ENCODE peak calls at places on chromosomes 3 and 15, in ten cellular contexts. U is spleen, N is psoas muscle, Z is pancreas, M is fibroblast of lung, Y is suprapubic skin, P is progenitor cell of endocrine pancreas, I is MM.1S, S is lower leg skin, T is colonic mucosa. F is an unnamed sample.

GRCh38 chr15:76328106-76328696 is 8.4 kb upstream of the ISL2 start:
- DNase-seq in T (no peak), Y (no peak), M (no peak), P (no peak), Z (no peak), S (no peak), I (no peak), U (no peak), N (no peak), F (peak)

GRCh38 chr3:47096955-47097354 is 67.0 kb downstream of the SETD2 start:
- DNase-seq in U (no peak), S (no peak), I (no peak), M (peak), T (no peak), N (no peak), P (no peak), Y (no peak), Z (no peak), F (no peak)

GRCh38 chr3:51063074-51063473 is 322.0 kb upstream of the MANF start:
- DNase-seq in U (no peak), S (no peak), N (peak), Z (no peak), M (no peak), Y (no peak), P (no peak), T (no peak), I (no peak), F (no peak)

GRCh38 chr3:128345195-128345594 is 121.5 kb downstream of the DNAJB8 start:
- DNase-seq in U (peak), P (no peak), T (no peak), S (no peak), M (no peak), Z (no peak), N (no peak), Y (no peak), I (no peak), F (no peak)

GRCh38 chr3:158847885-158848284 is 46.0 kb downstream of the MFSD1 start:
- DNase-seq in P (no peak), I (no peak), M (no peak), T (no peak), Z (no peak), U (no peak), Y (no peak), S (no peak), N (no peak), F (no peak)

GRCh38 chr3:60504827-60505457 is 746.3 kb downstream of the FHIT start:
- DNase-seq in Y (no peak), U (no peak), P (no peak), S (no peak), M (no peak), Z (no peak), T (no peak), I (no peak), N (no peak), F (no peak)

GRCh38 chr15:47870956-47871625 is 153.8 kb downstream of the SEMA6D start:
- DNase-seq in U (no peak), I (no peak), Y (no peak), P (no peak), T (no peak), S (no peak), N (no peak), M (peak), Z (no peak), F (no peak)

GRCh38 chr3:124300416-124300815 is 308.5 kb upstream of the ROPN1 start:
- DNase-seq in I (no peak), M (no peak), U (no peak), Z (no peak), S (no peak), N (no peak), Y (no peak), T (no peak), P (no peak), F (no peak)

GRCh38 chr15:41870689-41871081 is 23.2 kb downstream of the SPTBN5 start:
- DNase-seq in U (no peak), Y (no peak), N (no peak), I (no peak), T (no peak), P (no peak), S (no peak), M (peak), Z (no peak), F (no peak)

GRCh38 chr3:193563999-193564398 is 9.3 kb upstream of the ATP13A4 start:
- DNase-seq in P (no peak), S (no peak), Y (no peak), U (no peak), Z (peak), M (no peak), N (no peak), I (peak), T (peak), F (no peak)
- TF ChIP-seq CTCF in P (peak), S (no peak), Y (no peak), U (no peak), Z (peak), M (no peak), N (no peak), I (peak), T (peak), F (no peak)

DNA sequence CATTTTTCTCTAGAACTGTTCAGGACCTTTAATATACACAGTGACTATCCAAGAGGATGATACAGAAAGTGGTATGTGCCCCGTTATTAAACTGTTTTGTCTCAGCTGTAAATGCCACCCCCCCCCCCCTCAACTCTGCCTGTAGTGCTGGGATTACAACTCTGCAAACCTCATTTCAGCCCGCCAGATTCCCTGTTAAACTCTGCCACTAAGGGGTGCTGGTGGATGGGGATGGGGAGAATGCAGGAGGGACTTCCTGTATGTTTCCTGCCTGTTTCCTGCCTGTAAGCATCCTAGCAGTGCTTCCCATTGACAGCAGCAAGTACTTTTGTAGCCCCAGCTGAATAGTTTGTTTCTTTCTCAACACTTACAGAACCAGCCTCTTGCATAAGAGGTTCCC is 301.7 kb upstream of the RORA start:
- DNase-seq in Z (no peak), I (no peak), S (no peak), Y (no peak), N (no peak), U (no peak), P (no peak), M (peak), T (no peak), F (no peak)
- TF ChIP-seq CTCF in Z (no peak), I (no peak), S (no peak), Y (no peak), N (no peak), U (no peak), P (no peak), M (peak), T (no peak), F (no peak)

DNA sequence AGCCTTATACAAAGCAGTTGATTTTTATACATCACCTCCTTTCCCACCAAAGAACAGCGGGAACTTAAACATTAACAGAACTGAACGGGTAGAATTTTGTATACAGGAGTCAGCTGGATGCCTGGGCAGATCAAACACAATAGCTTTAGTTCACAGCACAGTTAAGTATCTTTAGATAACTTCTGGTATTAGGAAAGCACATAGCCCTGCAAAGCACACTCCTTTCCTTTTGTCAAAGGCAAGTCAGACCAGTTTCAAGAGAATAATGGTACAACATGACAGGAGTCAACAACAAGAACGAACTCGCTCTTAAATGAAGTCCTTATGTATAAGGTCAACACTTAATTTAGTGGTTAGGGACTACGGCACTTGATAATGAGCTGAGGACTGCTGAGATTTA is 26.3 kb downstream of the ABCC5 start:
- DNase-seq in M (no peak), S (no peak), T (no peak), Z (no peak), I (no peak), Y (no peak), P (no peak), N (no peak), U (no peak), F (no peak)
- TF ChIP-seq CTCF in M (no peak), S (no peak), T (no peak), Z (no peak), I (no peak), Y (no peak), P (no peak), N (no peak), U (no peak), F (no peak)

DNA sequence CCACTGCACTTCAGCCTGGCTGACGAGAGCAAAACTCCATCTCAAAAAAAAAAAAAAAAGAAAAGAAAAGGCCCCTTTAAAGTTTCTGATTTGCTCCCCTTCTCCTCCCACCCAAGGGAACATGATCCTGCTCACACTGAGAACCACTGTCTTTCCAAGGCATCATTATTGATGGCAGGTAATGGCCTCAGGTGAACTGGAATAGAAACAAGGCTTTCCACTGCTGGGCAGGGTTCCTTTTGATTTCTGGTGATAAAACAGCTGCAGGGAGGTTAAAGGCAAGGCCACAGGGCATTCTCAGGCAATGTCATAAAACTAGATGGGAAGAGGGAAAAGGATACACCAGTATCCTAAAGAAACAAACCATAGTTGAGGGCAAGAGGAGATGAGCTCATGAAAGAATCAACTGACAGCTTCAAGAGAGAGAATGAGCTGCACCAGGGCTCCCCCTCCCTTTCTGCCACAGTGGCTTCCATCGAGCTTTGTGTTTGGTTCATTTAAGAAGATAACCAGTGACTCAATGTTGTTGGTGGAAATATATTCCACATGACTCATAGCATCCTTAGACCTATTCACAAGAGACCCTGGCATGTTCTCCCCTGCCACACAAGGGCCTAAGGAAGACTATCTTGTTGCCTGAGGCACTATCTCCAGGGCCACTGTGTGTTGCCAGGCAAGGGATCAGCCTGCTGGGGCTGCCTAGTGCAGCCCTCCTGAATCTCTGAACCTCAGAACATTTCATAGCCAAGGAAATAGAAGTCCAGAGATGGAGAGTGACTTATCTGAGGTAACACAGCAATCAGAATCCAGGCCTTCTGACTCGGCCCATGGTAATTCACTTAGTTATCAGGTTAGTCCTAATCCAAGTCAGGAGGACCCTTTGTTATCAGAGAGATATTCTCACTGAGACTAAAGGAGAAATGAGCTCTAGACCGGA is 86.5 kb downstream of the WDR76 start:
- DNase-seq in Y (no peak), N (no peak), M (peak), U (no peak), P (no peak), I (no peak), Z (no peak), S (peak), T (no peak), F (no peak)
- TF ChIP-seq CTCF in Y (no peak), N (no peak), M (no peak), U (no peak), P (no peak), I (no peak), Z (no peak), S (no peak), T (no peak), F (no peak)

DNA sequence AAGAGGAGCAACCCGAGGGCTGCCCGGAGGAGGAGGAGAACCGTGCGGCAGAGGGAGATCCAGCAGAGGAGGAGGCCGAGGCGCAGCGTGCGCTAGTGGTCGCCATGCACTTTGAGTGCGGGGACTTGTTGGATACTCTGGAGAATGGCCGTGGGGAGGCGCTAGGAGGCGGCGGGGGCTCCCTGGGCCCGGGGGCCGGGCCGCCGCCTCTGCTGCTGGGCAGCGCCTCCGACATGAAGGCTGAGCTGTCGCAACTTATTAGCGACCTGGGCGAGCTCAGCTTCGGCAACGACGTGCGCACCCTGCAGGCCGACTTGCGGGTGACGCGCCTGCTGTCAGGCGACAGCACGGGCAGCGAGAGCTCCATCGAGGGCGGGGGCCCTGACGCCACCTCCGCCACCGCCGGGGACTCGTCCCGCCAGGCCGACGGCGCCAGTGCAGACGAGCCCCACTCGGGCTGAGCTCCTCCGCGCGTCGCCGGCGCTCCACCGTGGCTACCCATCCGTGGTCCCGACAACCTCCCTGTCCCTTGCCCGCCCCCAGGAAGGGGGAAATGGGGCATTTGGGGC is 2.0 kb downstream of the FAM43A start:
- DNase-seq in I (peak), U (peak), P (peak), T (peak), Y (peak), Z (peak), N (peak), S (no peak), M (peak), F (peak)
- TF ChIP-seq CTCF in I (peak), U (peak), P (peak), T (no peak), Y (peak), Z (no peak), N (peak), S (no peak), M (peak), F (peak)

GRCh38 chr15:46365612-46366011 is 730.8 kb downstream of the SQOR start:
- DNase-seq in U (no peak), Y (no peak), M (peak), P (no peak), Z (no peak), I (no peak), N (peak), T (no peak), S (peak), F (no peak)
- TF ChIP-seq CTCF in U (no peak), Y (no peak), M (no peak), P (no peak), Z (no peak), I (no peak), N (no peak), T (no peak), S (no peak), F (no peak)

GRCh38 chr15:81294501-81294850 is 29.5 kb downstream of the STARD5 start:
- DNase-seq in M (no peak), S (no peak), I (no peak), T (no peak), U (peak), P (no peak), Y (no peak), Z (no peak), N (no peak), F (no peak)
- TF ChIP-seq CTCF in M (no peak), S (no peak), I (peak), T (no peak), U (no peak), P (no peak), Y (no peak), Z (no peak), N (no peak), F (no peak)

GRCh38 chr3:71252466-71252865 is 331.1 kb downstream of the FOXP1 start:
- DNase-seq in Z (peak), M (no peak), S (no peak), U (no peak), N (no peak), P (no peak), T (no peak), I (no peak), Y (no peak), F (no peak)

GRCh38 chr3:71253169-71253568 is 330.4 kb downstream of the FOXP1 start:
- DNase-seq in U (no peak), P (no peak), I (no peak), N (no peak), T (no peak), Y (no peak), M (no peak), S (no peak), Z (no peak), F (no peak)

GRCh38 chr3:71255498-71255897 is 328.0 kb downstream of the FOXP1 start:
- DNase-seq in I (no peak), Y (no peak), Z (no peak), S (no peak), T (no peak), N (no peak), P (no peak), M (no peak), U (no peak), F (no peak)

GRCh38 chr3:71254658-71255057 is 328.9 kb downstream of the FOXP1 start:
- DNase-seq in Y (no peak), Z (no peak), T (peak), N (no peak), I (no peak), P (no peak), U (no peak), S (no peak), M (peak), F (no peak)

DNA sequence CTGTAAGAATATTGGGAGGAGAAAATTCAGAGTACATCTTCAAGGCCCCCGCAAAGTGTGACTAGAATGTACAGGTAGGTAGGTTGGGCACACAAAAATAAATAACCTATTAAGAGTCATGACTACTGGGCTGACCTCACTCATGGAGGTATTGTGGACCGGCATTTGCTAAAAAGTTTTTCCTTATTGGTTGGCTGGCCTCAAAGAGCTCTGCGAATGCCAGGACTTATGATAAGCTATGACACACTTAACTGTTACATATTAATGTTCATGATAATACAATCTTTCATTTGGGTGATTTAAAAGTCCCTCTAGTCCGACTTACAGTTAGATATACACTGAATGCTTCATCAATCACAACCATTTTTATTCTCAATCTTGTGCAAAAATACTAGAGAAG is 329.3 kb downstream of the FOXP1 start:
- DNase-seq in I (no peak), T (no peak), M (no peak), Z (peak), U (no peak), S (no peak), P (no peak), N (no peak), Y (no peak), F (no peak)
- TF ChIP-seq CTCF in I (no peak), T (no peak), M (no peak), Z (no peak), U (no peak), S (no peak), P (no peak), N (no peak), Y (no peak), F (no peak)

DNA sequence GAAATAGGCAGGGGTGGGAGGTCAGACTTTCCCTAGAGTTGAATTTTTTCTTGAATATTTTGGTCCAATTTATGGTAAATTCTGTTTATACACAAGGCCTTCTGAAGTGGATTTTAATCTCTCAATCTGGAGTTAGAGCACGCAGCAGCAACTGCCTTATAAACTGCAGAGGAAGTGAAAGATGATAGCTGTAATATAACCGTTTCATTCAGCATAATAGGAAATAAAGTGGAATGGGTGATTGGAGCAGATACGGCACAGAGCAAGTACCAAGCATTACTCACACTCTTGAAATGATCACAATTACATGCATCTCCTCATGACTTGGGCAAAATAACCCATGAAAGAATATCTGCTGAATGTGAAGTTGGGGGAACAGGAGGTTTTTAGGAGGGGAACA is 106.8 kb downstream of the ARRDC4 start:
- DNase-seq in N (no peak), P (no peak), Z (no peak), S (no peak), T (no peak), M (no peak), I (no peak), U (no peak), Y (no peak), F (no peak)
- TF ChIP-seq CTCF in N (no peak), P (no peak), Z (no peak), S (no peak), T (no peak), M (no peak), I (no peak), U (no peak), Y (no peak), F (no peak)

GRCh38 chr3:43838009-43838758 is 147.4 kb downstream of the ABHD5 start:
- DNase-seq in Z (no peak), Y (no peak), S (no peak), I (no peak), P (no peak), N (no peak), M (no peak), T (no peak), U (no peak), F (no peak)

GRCh38 chr3:43838877-43839276 is 148.1 kb downstream of the ABHD5 start:
- DNase-seq in U (no peak), Z (no peak), S (no peak), Y (no peak), I (peak), M (no peak), T (no peak), N (no peak), P (no peak), F (no peak)
- TF ChIP-seq CTCF in U (no peak), Z (no peak), S (no peak), Y (no peak), I (peak), M (no peak), T (no peak), N (no peak), P (peak), F (no peak)

F was measured in osteocyte.